ENCODE peak calls at places on chromosomes 12 and 14, in six cellular contexts. E is activated T-cell treated with anti-CD3 and anti-CD28 coated beads, Interleukin-2, amount 50 U/mL, for 72 hours; R is NCI-H1436; F is heart right ventricle; W is stimulated activated CD8-positive, alpha-beta memory T cell treated with anti-CD3 and anti-CD28 coated beads, Interleukin-12 subunit alpha, Interleukin-12 subunit beta, amount 100 ng/mL, for 4 hours; K is endothelial cell. P is an unnamed sample.

GRCh38 chr12:65699251-65699650 is 125.0 kb upstream of the HMGA2 start:
- DNase-seq in K (no peak), R (no peak), F (no peak), W (no peak), E (no peak), P (no peak)

GRCh38 chr12:53078425-53079225 is 565 bp downstream of the SPRYD3 start:
- DNase-seq in F (no peak), K (no peak), W (no peak), R (no peak), E (no peak), P (no peak)

GRCh38 chr12:50723870-50724269 is 40.0 kb upstream of the ATF1 start:
- DNase-seq in K (no peak), F (no peak), E (no peak), R (no peak), W (no peak), P (no peak)

GRCh38 chr12:1842905-1843640 is 22.7 kb downstream of the LRTM2 start:
- DNase-seq in K (no peak), R (no peak), W (no peak), F (no peak), E (no peak), P (no peak)

GRCh38 chr12:121953293-121953692 is 34.9 kb downstream of the CFAP251 start:
- DNase-seq in E (no peak), W (no peak), K (no peak), R (no peak), F (no peak), P (no peak)

GRCh38 chr12:114344264-114344663 is 61.7 kb downstream of the TBX5 start:
- DNase-seq in K (no peak), W (no peak), E (no peak), R (no peak), F (no peak), P (no peak)

GRCh38 chr12:52442600-52443061 is 8.5 kb upstream of the KRT75 start:
- DNase-seq in R (no peak), E (no peak), W (no peak), F (no peak), K (no peak), P (peak; percentile 11)

GRCh38 chr12:54047160-54047963 is 6.3 kb upstream of the HOXC4 start:
- DNase-seq in E (no peak), W (no peak), F (no peak), R (no peak), K (no peak), P (no peak)

GRCh38 chr12:117189725-117190209 is 503 bp downstream of the FBXO21 start:
- DNase-seq in E (peak; percentile 42), K (peak; percentile 42), F (peak; percentile 12), W (no peak), R (no peak), P (no peak)

GRCh38 chr14:23930742-23931141 is 22.8 kb upstream of the DHRS4 start:
- DNase-seq in R (no peak), K (no peak), F (no peak), E (no peak), W (no peak), P (no peak)